ENCODE peak calls at places on chromosomes 5 and 9, in six cellular contexts. K, B, G, S, W and T are unnamed samples.

GRCh38 chr9:134839441-134840125 is 41.0 kb upstream of the FCN2 start:
- DNase-seq in K (no peak), B (no peak), G (no peak), S (no peak), W (no peak), T (no peak)

GRCh38 chr5:22473865-22474264 is 379.3 kb downstream of the CDH12 start:
- DNase-seq in K (no peak), B (no peak), G (no peak), S (no peak), W (no peak), T (no peak)

GRCh38 chr9:14314929-14315753 is 1.2 kb upstream of the NFIB start:
- DNase-seq in K (peak), B (peak), G (peak), S (peak), W (peak), T (peak)

GRCh38 chr5:147689436-147689835 is 93.1 kb downstream of the JAKMIP2 start:
- DNase-seq in K (no peak), B (no peak), G (no peak), S (no peak), W (no peak), T (no peak)

GRCh38 chr5:132754947-132755346 is 7.7 kb downstream of the CCNI2 start:
- DNase-seq in K (no peak), B (peak), G (no peak), S (no peak), W (peak), T (no peak)

GRCh38 chr5:142888469-142889085 is 118.4 kb downstream of the ARHGAP26 start:
- DNase-seq in K (no peak), B (peak), G (peak), S (no peak), W (peak), T (no peak)

GRCh38 chr9:121557581-121558422 is 58.2 kb upstream of the GGTA1 start:
- DNase-seq in K (peak), B (peak), G (no peak), S (peak), W (peak), T (no peak)

GRCh38 chr9:21017092-21017491 is 14.3 kb downstream of the HACD4 start:
- DNase-seq in K (no peak), B (peak), G (no peak), S (no peak), W (no peak), T (no peak)

GRCh38 chr9:137919649-137920101 is 42.1 kb downstream of the CACNA1B start:
- DNase-seq in K (no peak), B (no peak), G (no peak), S (no peak), W (no peak), T (no peak)

GRCh38 chr9:104412238-104412637 is 91.8 kb upstream of the OR13F1 start:
- DNase-seq in K (no peak), B (no peak), G (no peak), S (no peak), W (no peak), T (no peak)

GRCh38 chr9:132986114-132986513 is 7.6 kb downstream of the GFI1B start:
- DNase-seq in K (no peak), B (no peak), G (no peak), S (no peak), W (no peak), T (no peak)

GRCh38 chr5:88889165-88890069 is 6.4 kb upstream of the MEF2C start:
- DNase-seq in K (peak), B (peak), G (no peak), S (peak), W (peak), T (no peak)

GRCh38 chr9:137492464-137493162 is 33.5 kb upstream of the NSMF start:
- DNase-seq in K (no peak), B (no peak), G (peak), S (no peak), W (no peak), T (no peak)

GRCh38 chr9:87606921-87607521 is 109.4 kb downstream of the DAPK1 start:
- DNase-seq in K (no peak), B (peak), G (no peak), S (no peak), W (no peak), T (no peak)

GRCh38 chr9:130570200-130570599 is 9.2 kb upstream of the FUBP3 start:
- DNase-seq in K (no peak), B (peak), G (no peak), S (no peak), W (no peak), T (no peak)

GRCh38 chr9:124880501-124880900 is 18.6 kb downstream of the ARPC5L start:
- DNase-seq in K (no peak), B (no peak), G (no peak), S (no peak), W (no peak), T (no peak)

GRCh38 chr5:1960595-1961303 is 78.0 kb upstream of the IRX4 start:
- DNase-seq in K (no peak), B (no peak), G (no peak), S (no peak), W (no peak), T (no peak)

GRCh38 chr5:61327761-61328753 is 4.0 kb upstream of the ZSWIM6 start:
- DNase-seq in K (no peak), B (peak), G (peak), S (no peak), W (no peak), T (no peak)

GRCh38 chr9:744790-745456 is 96.6 kb upstream of the DMRT1 start:
- DNase-seq in K (no peak), B (no peak), G (no peak), S (peak), W (no peak), T (no peak)

GRCh38 chr9:107390319-107390718 is 99.2 kb downstream of the KLF4 start:
- DNase-seq in K (no peak), B (no peak), G (no peak), S (no peak), W (no peak), T (no peak)

GRCh38 chr5:140556438-140556837 is 835 bp downstream of the SRA1 start:
- DNase-seq in K (no peak), B (peak), G (no peak), S (no peak), W (no peak), T (no peak)

GRCh38 chr5:98847054-98847453 is 73.6 kb downstream of the RGMB start:
- DNase-seq in K (no peak), B (no peak), G (no peak), S (no peak), W (no peak), T (no peak)

GRCh38 chr5:145483211-145483610 is 351.9 kb downstream of the PRELID2 start:
- DNase-seq in K (no peak), B (peak), G (no peak), S (no peak), W (no peak), T (no peak)

GRCh38 chr9:135533674-135534073 is 12.3 kb upstream of the OBP2A start:
- DNase-seq in K (no peak), B (no peak), G (no peak), S (peak), W (no peak), T (no peak)

GRCh38 chr9:111533099-111533785 is 8.3 kb downstream of the ZNF483 start:
- DNase-seq in K (no peak), B (no peak), G (no peak), S (no peak), W (no peak), T (no peak)

GRCh38 chr9:34558911-34559615 is 30.5 kb downstream of the CNTFR start:
- DNase-seq in K (no peak), B (no peak), G (no peak), S (no peak), W (no peak), T (no peak)

GRCh38 chr9:114307323-114308250 is 15.3 kb upstream of the ORM1 start:
- DNase-seq in K (peak), B (no peak), G (no peak), S (peak), W (no peak), T (no peak)

GRCh38 chr5:141986072-141986471 is 17.2 kb downstream of the RNF14 start:
- DNase-seq in K (no peak), B (no peak), G (no peak), S (no peak), W (no peak), T (no peak)

GRCh38 chr5:122187426-122187825 is 58.1 kb downstream of the ZNF474 start:
- DNase-seq in K (no peak), B (no peak), G (no peak), S (no peak), W (no peak), T (no peak)

GRCh38 chr9:81906656-81907055 is 21.6 kb upstream of the SPATA31D4 start:
- DNase-seq in K (no peak), B (no peak), G (no peak), S (no peak), W (no peak), T (no peak)

GRCh38 chr9:137799630-137799983 is 78.0 kb upstream of the CACNA1B start:
- DNase-seq in K (no peak), B (no peak), G (no peak), S (no peak), W (no peak), T (no peak)

GRCh38 chr5:6875376-6875775 is 162.1 kb downstream of the TENT4A start:
- DNase-seq in K (no peak), B (no peak), G (no peak), S (no peak), W (no peak), T (no peak)

GRCh38 chr9:110131499-110131898 is 76.5 kb downstream of the C9orf152 start:
- DNase-seq in K (no peak), B (peak), G (no peak), S (no peak), W (no peak), T (no peak)

GRCh38 chr5:152549709-152550108 is 144.6 kb upstream of the NMUR2 start:
- DNase-seq in K (no peak), B (no peak), G (no peak), S (no peak), W (no peak), T (no peak)

GRCh38 chr9:123656565-123656964 is 273.4 kb downstream of the DENND1A start:
- DNase-seq in K (no peak), B (no peak), G (no peak), S (no peak), W (no peak), T (no peak)

GRCh38 chr5:123421773-123422172 is 1.4 kb downstream of the CEP120 start:
- DNase-seq in K (no peak), B (peak), G (no peak), S (no peak), W (no peak), T (no peak)

GRCh38 chr9:134221273-134222017 is 57.1 kb upstream of the RNU6ATAC start:
- DNase-seq in K (no peak), B (no peak), G (peak), S (no peak), W (no peak), T (no peak)

GRCh38 chr5:126003309-126003708 is 419.9 kb upstream of the GRAMD2B start:
- DNase-seq in K (no peak), B (peak), G (no peak), S (peak), W (no peak), T (no peak)

DNA sequence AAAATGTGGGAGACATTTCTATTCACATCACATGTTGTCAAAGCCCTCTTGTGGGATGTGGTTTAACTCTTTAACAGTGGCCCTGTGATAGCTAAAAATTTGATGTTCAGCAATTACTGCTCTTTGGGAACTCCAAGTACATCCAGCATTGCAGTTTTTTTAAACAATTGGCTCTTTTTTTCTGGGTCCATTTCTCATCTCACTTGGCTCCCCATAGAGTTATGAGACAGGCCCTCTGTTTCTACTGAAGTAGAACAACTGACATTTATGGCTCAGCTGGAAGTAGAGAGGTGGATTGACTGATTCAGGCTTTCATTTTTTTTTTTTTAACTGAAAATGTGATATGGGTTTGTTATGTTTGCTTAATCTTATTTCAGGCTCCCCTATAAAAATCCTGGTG is 96.6 kb upstream of the CD180 start:
- DNase-seq in K (no peak), B (no peak), G (no peak), S (no peak), W (no peak), T (no peak)
- H3K27ac ChIP-seq in K (peak), B (no peak), G (no peak), S (no peak), W (no peak), T (no peak)

GRCh38 chr5:107404595-107405366 is 266.0 kb downstream of the EFNA5 start:
- DNase-seq in K (no peak), B (no peak), G (no peak), S (no peak), W (no peak), T (no peak)
- H3K27ac ChIP-seq in K (no peak), B (no peak), G (no peak), S (no peak), W (no peak), T (no peak)

GRCh38 chr9:72509053-72509452 is 12.4 kb upstream of the TMC1 start:
- DNase-seq in K (no peak), B (peak), G (no peak), S (no peak), W (no peak), T (no peak)
- H3K27ac ChIP-seq in K (no peak), B (peak), G (no peak), S (no peak), W (no peak), T (no peak)

GRCh38 chr9:113221800-113222481 is 597 bp downstream of the SLC31A1 start:
- DNase-seq in K (no peak), B (peak), G (peak), S (no peak), W (no peak), T (peak)
- H3K27ac ChIP-seq in K (peak), B (peak), G (peak), S (peak), W (peak), T (peak)

DNA sequence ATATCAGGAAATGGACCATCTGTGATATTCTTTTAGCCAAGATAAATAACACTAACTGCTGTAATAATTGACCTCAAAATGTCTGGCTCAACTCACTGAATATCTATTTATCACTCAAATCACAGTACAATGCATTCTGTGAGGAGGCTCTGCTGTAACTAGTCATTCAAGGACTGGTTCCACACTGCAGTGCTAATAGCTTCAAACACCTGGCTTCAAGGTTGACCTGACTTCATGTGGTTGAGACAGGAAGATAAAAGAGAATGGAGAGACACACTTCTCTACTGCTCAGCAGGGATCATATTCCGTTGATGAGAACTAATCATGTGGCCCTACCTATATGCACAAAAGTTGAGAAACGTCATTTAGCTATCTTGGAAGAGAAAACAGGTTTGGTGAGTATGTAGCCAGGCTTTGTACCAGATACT is 3.4 kb upstream of the RHOBTB3 start:
- DNase-seq in K (no peak), B (no peak), G (peak), S (no peak), W (no peak), T (no peak)
- H3K27ac ChIP-seq in K (no peak), B (no peak), G (peak), S (peak), W (peak), T (peak)

DNA sequence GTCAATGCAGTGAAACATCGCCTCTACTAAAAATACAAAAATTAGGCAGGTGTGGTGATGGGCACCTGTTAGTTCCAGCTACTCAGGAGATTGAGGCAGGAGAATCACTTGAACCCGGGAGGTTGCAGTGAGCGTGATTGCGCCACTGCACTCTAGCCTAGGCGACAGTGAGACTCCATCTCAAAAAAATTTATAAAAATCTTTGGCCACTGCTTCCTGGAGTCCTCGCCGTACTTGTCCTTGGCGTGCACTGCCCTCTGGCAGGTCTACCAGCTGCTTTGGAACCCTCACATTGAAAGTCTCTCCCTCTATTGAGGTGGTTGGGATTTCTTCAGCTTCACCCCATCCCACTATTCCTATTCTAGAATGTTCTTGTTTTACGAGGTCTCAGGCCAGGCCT is 25.0 kb downstream of the DYNC2I2 start:
- DNase-seq in K (no peak), B (no peak), G (no peak), S (no peak), W (no peak), T (no peak)
- H3K27ac ChIP-seq in K (no peak), B (no peak), G (no peak), S (no peak), W (peak), T (no peak)